ENCODE peak calls at places on chromosomes 7 and 10, in seven cellular contexts. U, J, C, B, H, A and E are unnamed samples.
A peak's percentile ranks its signal among the peaks of the same experiment; 100 is the strongest.

GRCh38 chr10:70115948-70116682 is 16.5 kb downstream of the AIFM2 start:
- DNase-seq in U (no peak), B (peak; percentile 61), C (peak; percentile 46), H (no peak), J (no peak), A (peak; percentile 86), E (no peak)

GRCh38 chr10:115092258-115092554 is 959 bp upstream of the ATRNL1 start:
- DNase-seq in H (no peak), A (no peak), C (no peak), J (no peak), U (no peak), B (no peak), E (no peak)

GRCh38 chr7:114086906-114087651 is 168.3 kb upstream of the PPP1R3A start:
- DNase-seq in A (no peak), H (no peak), U (no peak), J (peak; percentile 66), C (no peak), B (peak; percentile 33), E (no peak)

GRCh38 chr10:118483496-118483895 is 112.0 kb downstream of the PRLHR start:
- DNase-seq in A (no peak), J (no peak), B (no peak), C (no peak), H (no peak), U (no peak), E (no peak)

GRCh38 chr7:108419961-108420360 is 36.3 kb downstream of the NRCAM start:
- DNase-seq in U (no peak), J (no peak), A (no peak), C (no peak), B (no peak), H (no peak), E (no peak)

GRCh38 chr10:130961506-130962239 is 349.8 kb downstream of the TCERG1L start:
- DNase-seq in H (no peak), C (no peak), B (no peak), A (no peak), U (no peak), J (no peak), E (no peak)

GRCh38 chr7:59079-59825 is 133.1 kb upstream of the FAM20C start:
- DNase-seq in B (no peak), C (no peak), H (no peak), A (no peak), J (peak; percentile 38), U (no peak), E (no peak)

GRCh38 chr7:72538856-72539255 is 126.7 kb upstream of the CALN1 start:
- DNase-seq in C (no peak), H (no peak), U (no peak), J (no peak), A (no peak), B (no peak), E (no peak)

GRCh38 chr10:11024596-11024995 is 6.9 kb downstream of the CELF2 start:
- DNase-seq in A (no peak), B (no peak), C (no peak), H (no peak), U (no peak), J (no peak), E (no peak)

GRCh38 chr10:31961264-31961663 is 32.6 kb upstream of the ARHGAP12 start:
- DNase-seq in U (no peak), J (no peak), C (no peak), B (no peak), A (peak; percentile 49), H (no peak), E (peak; percentile 74)

GRCh38 chr7:100835903-100836811 is 8.8 kb upstream of the EPHB4 start:
- DNase-seq in C (peak; percentile 79), H (no peak), J (peak; percentile 80), B (peak; percentile 72), A (no peak), U (peak; percentile 90), E (no peak)

GRCh38 chr7:23383225-23383624 is 84.1 kb downstream of the MALSU1 start:
- DNase-seq in U (no peak), B (no peak), C (no peak), J (no peak), A (peak; percentile 55), H (no peak), E (no peak)

GRCh38 chr7:27138987-27139334 is 4.5 kb downstream of the HOXA5 start:
- DNase-seq in C (no peak), H (no peak), A (no peak), U (no peak), B (no peak), J (no peak), E (no peak)

GRCh38 chr10:67783576-67784294 is 54.3 kb downstream of the DNAJC12 start:
- DNase-seq in A (no peak), U (no peak), B (no peak), J (no peak), C (no peak), H (no peak), E (no peak)

GRCh38 chr10:49564461-49565009 is 25.6 kb upstream of the ERCC6 start:
- DNase-seq in C (no peak), U (no peak), A (peak; percentile 72), J (no peak), B (no peak), H (no peak), E (no peak)

GRCh38 chr7:140917258-140917657 is 7.5 kb downstream of the BRAF start:
- DNase-seq in U (no peak), H (no peak), J (no peak), C (no peak), B (no peak), A (no peak), E (no peak)
- TF ChIP-seq CTCF in U (no peak), H (no peak), J (no peak), C (no peak), B (no peak), A (no peak), E (no peak)

DNA sequence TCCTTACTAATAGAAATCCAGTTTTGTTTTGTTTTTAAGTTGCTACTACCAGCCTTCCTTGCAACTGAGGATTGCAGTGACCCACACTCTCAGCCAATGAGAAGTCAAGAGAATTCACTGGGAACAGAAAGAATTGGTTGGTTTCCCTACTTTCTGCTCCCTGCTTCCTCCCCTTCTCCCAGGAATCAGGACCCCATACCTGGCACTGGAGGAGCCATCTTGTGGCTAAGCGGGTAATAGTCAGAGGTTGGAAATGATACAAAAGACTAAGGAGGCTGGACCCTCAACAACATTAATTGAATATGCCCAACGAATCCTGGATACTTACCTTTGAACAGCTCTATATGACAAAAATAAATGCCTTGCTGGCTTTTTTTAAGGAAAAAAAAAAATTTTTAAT is 6.3 kb downstream of the TMEM176A start:
- DNase-seq in C (no peak), A (no peak), U (no peak), J (no peak), B (no peak), H (no peak), E (no peak)
- TF ChIP-seq CTCF in C (no peak), A (no peak), U (no peak), J (no peak), B (no peak), H (no peak), E (no peak)

DNA sequence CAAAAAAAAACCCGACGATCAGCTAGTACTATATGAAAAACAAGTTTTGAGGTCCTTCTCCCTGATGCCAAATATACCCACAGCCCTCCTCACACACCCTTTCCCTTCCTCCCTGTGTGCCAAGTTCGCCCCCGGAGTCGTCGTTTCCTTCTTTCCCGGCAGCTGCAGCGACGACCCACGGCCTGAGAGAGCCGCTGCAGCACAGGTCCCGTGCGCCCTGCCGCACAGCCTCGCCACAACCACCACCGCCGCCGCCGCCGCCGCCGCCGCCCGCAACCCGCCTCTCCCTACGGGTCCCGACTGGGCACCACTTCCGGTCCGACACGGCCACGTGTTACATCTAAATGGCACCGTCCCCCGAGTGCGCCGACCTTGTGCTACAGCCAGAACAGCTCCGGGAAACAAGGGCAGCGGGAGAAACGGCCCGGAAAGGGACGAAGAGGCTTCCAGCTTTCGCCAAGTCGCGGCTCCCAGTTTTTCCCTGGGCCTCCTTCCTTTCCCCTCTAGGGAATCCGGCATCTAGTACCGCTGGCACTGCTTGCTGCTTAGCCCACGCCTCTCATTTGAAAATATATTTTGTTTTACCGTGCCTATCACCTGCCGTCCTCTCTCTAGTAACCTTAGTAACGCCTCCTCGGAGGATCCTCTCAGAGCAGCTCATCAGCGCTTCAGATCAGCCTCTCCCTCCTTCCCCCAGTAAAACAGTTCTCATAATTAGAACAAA is at the start of gene FRA10AC1:
- DNase-seq in J (peak; percentile 96), B (peak; percentile 94), H (peak; percentile 87), U (peak; percentile 98), A (peak; percentile 80), C (peak; percentile 93), E (peak; percentile 51)
- TF ChIP-seq CTCF in J (peak; percentile 48), B (no peak), H (peak; percentile 47), U (peak; percentile 47), A (peak; percentile 60), C (peak; percentile 66), E (peak; percentile 49)

GRCh38 chr10:123021517-123021916 is 12.7 kb downstream of the ACADSB start:
- DNase-seq in A (no peak), B (no peak), J (no peak), H (no peak), C (no peak), U (no peak), E (no peak)
- TF ChIP-seq CTCF in A (peak; percentile 62), B (peak; percentile 22), J (peak; percentile 25), H (peak; percentile 9), C (peak; percentile 11), U (peak; percentile 5), E (peak; percentile 58)